ENCODE peak calls at places on chromosomes 2 and 18, in eight cellular contexts. Q is foreskin keratinocyte, Z is tibial artery, M is MM.1S, V is GM12878, S is PC-3, C is heart left ventricle, E is ascending aorta. D is an unnamed sample.

GRCh38 chr2:216031960-216032689 is 18.8 kb upstream of the MREG start:
- DNase-seq in Q (peak; percentile 47), Z (no peak), M (no peak), V (peak; percentile 79), S (peak; percentile 49), C (no peak), E (no peak), D (no peak)

GRCh38 chr2:158723921-158724802 is 71.0 kb upstream of the DAPL1 start:
- DNase-seq in Q (no peak), Z (no peak), M (no peak), V (no peak), S (peak; percentile 94), C (no peak), E (no peak), D (no peak)

GRCh38 chr2:232420463-232421188 is 14.0 kb downstream of the ALPG start:
- DNase-seq in Q (no peak), Z (no peak), M (no peak), V (no peak), S (peak; percentile 54), C (no peak), E (no peak), D (no peak)

GRCh38 chr2:235623052-235623451 is 129.2 kb downstream of the AGAP1 start:
- DNase-seq in Q (no peak), Z (no peak), M (no peak), V (no peak), S (no peak), C (no peak), E (no peak), D (no peak)

GRCh38 chr2:42249284-42249683 is 80.1 kb downstream of the EML4 start:
- DNase-seq in Q (no peak), Z (no peak), M (no peak), V (no peak), S (no peak), C (no peak), E (no peak), D (no peak)

GRCh38 chr2:58900664-58901063 is 659.5 kb upstream of the FANCL start:
- DNase-seq in Q (no peak), Z (no peak), M (no peak), V (no peak), S (no peak), C (no peak), E (no peak), D (no peak)

GRCh38 chr2:159797468-159798375 is at the start of gene CD302:
- DNase-seq in Q (no peak), Z (peak; percentile 68), M (no peak), V (no peak), S (peak; percentile 44), C (peak; percentile 86), E (no peak), D (peak; percentile 36)

GRCh38 chr2:14082640-14083039 is 549.9 kb upstream of the LRATD1 start:
- DNase-seq in Q (no peak), Z (no peak), M (no peak), V (no peak), S (no peak), C (no peak), E (no peak), D (no peak)

GRCh38 chr2:161995553-161996016 is 78.4 kb downstream of the DPP4 start:
- DNase-seq in Q (no peak), Z (no peak), M (no peak), V (no peak), S (no peak), C (no peak), E (no peak), D (no peak)

GRCh38 chr2:74021407-74021755 is 36.7 kb downstream of the TET3 start:
- DNase-seq in Q (no peak), Z (no peak), M (no peak), V (no peak), S (no peak), C (no peak), E (no peak), D (no peak)

GRCh38 chr2:71531522-71532047 is 78.2 kb downstream of the DYSF start:
- DNase-seq in Q (peak; percentile 90), Z (no peak), M (no peak), V (no peak), S (peak; percentile 95), C (no peak), E (no peak), D (peak; percentile 6)

GRCh38 chr18:51668101-51668500 is 470.6 kb upstream of the MEX3C start:
- DNase-seq in Q (peak; percentile 28), Z (no peak), M (peak; percentile 71), V (no peak), S (peak; percentile 51), C (peak; percentile 26), E (no peak), D (no peak)

GRCh38 chr2:36477744-36478143 is 120.2 kb downstream of the FEZ2 start:
- DNase-seq in Q (no peak), Z (no peak), M (no peak), V (no peak), S (no peak), C (no peak), E (no peak), D (no peak)

GRCh38 chr2:225025917-225026571 is 16.2 kb downstream of the DOCK10 start:
- DNase-seq in Q (no peak), Z (no peak), M (no peak), V (no peak), S (peak; percentile 55), C (no peak), E (no peak), D (no peak)

GRCh38 chr18:5419601-5420000 is 124.1 kb upstream of the ZBTB14 start:
- DNase-seq in Q (no peak), Z (no peak), M (no peak), V (no peak), S (no peak), C (no peak), E (no peak), D (no peak)
- H3K27me3 ChIP-seq in Q (no peaks in the 10 kb centered on the region), Z (no peaks in the 10 kb centered on the region), M (no peaks in the 10 kb centered on the region), V (peaks cover 2% of the 10 kb centered on the region), S (peaks cover 5% of the 10 kb centered on the region), C (no peaks in the 10 kb centered on the region), E (no peaks in the 10 kb centered on the region), D (no peaks in the 10 kb centered on the region)

DNA sequence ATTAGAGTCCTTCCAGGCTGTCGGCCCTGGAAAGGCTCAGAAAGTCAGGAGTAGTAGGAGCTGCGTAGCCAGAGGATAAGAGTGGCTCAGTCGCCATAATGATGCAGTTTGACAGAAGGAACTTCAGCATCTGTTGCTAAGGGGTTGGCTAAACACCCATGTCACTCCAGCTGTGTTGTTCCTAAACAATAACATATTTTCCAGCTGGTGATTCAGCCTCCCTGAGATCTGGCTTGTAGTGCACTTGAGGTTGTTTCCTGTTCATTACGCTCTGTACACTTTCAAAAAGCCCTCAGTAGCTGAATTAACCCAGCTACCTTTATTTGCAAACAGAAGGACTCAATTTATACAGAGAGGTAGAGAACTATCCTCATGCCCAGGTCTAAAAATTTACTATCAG is 39.7 kb upstream of the EPAS1 start:
- DNase-seq in Q (no peak), Z (no peak), M (peak; percentile 55), V (no peak), S (no peak), C (no peak), E (no peak), D (no peak)
- H3K27ac ChIP-seq in Q (no peak overlapping the region), Z (no peak overlapping the region), M (peak overlapping the region; percentile 69), V (no peak overlapping the region), S (no peak overlapping the region), C (peak overlapping the region; percentile 41), E (no peak overlapping the region), D (no peak overlapping the region)

GRCh38 chr18:41593276-41593675 is 361.8 kb upstream of the PIK3C3 start:
- DNase-seq in Q (no peak), Z (no peak), M (no peak), V (no peak), S (peak; percentile 18), C (no peak), E (no peak), D (no peak)

GRCh38 chr18:41599529-41599928 is 355.5 kb upstream of the PIK3C3 start:
- DNase-seq in Q (no peak), Z (no peak), M (no peak), V (no peak), S (no peak), C (no peak), E (no peak), D (no peak)

GRCh38 chr18:41594582-41594981 is 360.5 kb upstream of the PIK3C3 start:
- DNase-seq in Q (no peak), Z (no peak), M (no peak), V (no peak), S (no peak), C (no peak), E (no peak), D (no peak)
- TF ChIP-seq CTCF in Q (no peak), Z (no peak), M (no peak), V (no peak), S (no peak), C (no peak), E (no peak), D (no peak)

GRCh38 chr2:98343371-98343770 is 2.9 kb upstream of the CNGA3 start:
- DNase-seq in Q (no peak), Z (no peak), M (no peak), V (no peak), S (no peak), C (no peak), E (no peak), D (no peak)
- H3K27me3 ChIP-seq in Q (peaks cover 63% of the 10 kb centered on the region), Z (peaks cover 2% of the 10 kb centered on the region), M (peaks cover 4% of the 10 kb centered on the region), V (peaks cover 6% of the 10 kb centered on the region), S (peaks cover 5% of the 10 kb centered on the region), C (peaks cover 31% of the 10 kb centered on the region), E (peaks cover 17% of the 10 kb centered on the region), D (peaks cover 34% of the 10 kb centered on the region)